ENCODE peak calls at places on chromosomes 11 and 22, in eight cellular contexts. W, D, P, I, O, N, E and S are unnamed samples.

GRCh38 chr11:78742430-78742829 is 167.8 kb upstream of the NARS2 start:
- DNase-seq in P (no peak), I (peak), O (no peak), W (peak), E (peak), D (no peak), N (no peak), S (no peak)

GRCh38 chr11:17516551-17517150 is 27.6 kb downstream of the USH1C start:
- DNase-seq in W (no peak), P (no peak), I (no peak), O (no peak), E (no peak), D (no peak), N (no peak), S (no peak)

GRCh38 chr22:30614268-30614667 is 7.3 kb downstream of the TCN2 start:
- DNase-seq in W (no peak), E (no peak), D (no peak), N (no peak), P (no peak), O (no peak), I (no peak), S (no peak)

GRCh38 chr11:132234878-132235277 is 864.5 kb downstream of the NTM start:
- DNase-seq in O (peak), W (no peak), E (no peak), I (no peak), N (no peak), P (no peak), D (no peak), S (no peak)

GRCh38 chr22:48772286-48772907 is 1055.3 kb downstream of the BRD1 start:
- DNase-seq in W (no peak), E (no peak), N (no peak), P (no peak), I (no peak), D (no peak), O (no peak), S (no peak)

GRCh38 chr11:32023370-32023964 is 67.4 kb upstream of the RCN1 start:
- DNase-seq in W (no peak), P (no peak), O (no peak), I (no peak), N (no peak), E (no peak), D (no peak), S (no peak)

GRCh38 chr11:36075053-36075452 is 131.2 kb downstream of the LDLRAD3 start:
- DNase-seq in O (peak), W (no peak), N (no peak), E (no peak), D (no peak), I (no peak), P (no peak), S (no peak)

GRCh38 chr11:33877029-33877428 is 14.8 kb downstream of the LMO2 start:
- DNase-seq in E (no peak), O (no peak), N (no peak), I (no peak), W (no peak), P (no peak), D (no peak), S (no peak)

GRCh38 chr11:112666253-112666652 is 295.0 kb upstream of the NCAM1 start:
- DNase-seq in D (no peak), W (no peak), N (no peak), E (no peak), P (no peak), I (no peak), O (no peak), S (no peak)

GRCh38 chr11:92651159-92651558 is 318.3 kb upstream of the MTNR1B start:
- DNase-seq in N (no peak), I (no peak), P (no peak), D (no peak), O (no peak), E (no peak), W (no peak), S (no peak)

GRCh38 chr11:6022954-6023353 is 7.6 kb downstream of the OR56A1 start:
- DNase-seq in I (peak), E (no peak), D (no peak), W (no peak), O (peak), N (peak), P (no peak), S (peak)

GRCh38 chr11:111541209-111542061 is 915 bp downstream of the LAYN start:
- DNase-seq in E (peak), D (no peak), N (no peak), W (peak), O (peak), P (no peak), I (peak), S (no peak)

GRCh38 chr11:128026596-128026995 is 560.8 kb downstream of the ETS1 start:
- DNase-seq in E (no peak), D (no peak), W (peak), N (no peak), O (peak), P (no peak), I (peak), S (no peak)

GRCh38 chr22:38415046-38415445 is 40.0 kb downstream of the KCNJ4 start:
- DNase-seq in I (no peak), D (no peak), O (no peak), P (no peak), W (no peak), E (no peak), N (no peak), S (no peak)

GRCh38 chr11:122287401-122287800 is 171.4 kb upstream of the BLID start:
- DNase-seq in P (no peak), E (no peak), I (no peak), D (no peak), N (no peak), W (no peak), O (no peak), S (peak)

GRCh38 chr11:35953081-35953480 is 9.2 kb downstream of the LDLRAD3 start:
- DNase-seq in D (no peak), W (peak), N (no peak), P (no peak), E (no peak), I (no peak), O (no peak), S (no peak)

GRCh38 chr11:28963189-28963588 is 855.0 kb downstream of the METTL15 start:
- DNase-seq in D (no peak), W (no peak), I (no peak), P (no peak), E (no peak), O (peak), N (no peak), S (no peak)

GRCh38 chr11:47106839-47107520 is 69.7 kb downstream of the ARFGAP2 start:
- DNase-seq in I (no peak), O (no peak), W (no peak), E (no peak), D (no peak), P (no peak), N (no peak), S (no peak)

GRCh38 chr11:119018074-119018938 is at the start of the genes RPS25 and TRAPPC4:
- DNase-seq in E (peak), I (peak), W (peak), D (peak), N (peak), P (peak), O (peak), S (peak)

GRCh38 chr11:111833524-111833923 is 37.9 kb downstream of the ALG9 start:
- DNase-seq in I (no peak), O (peak), P (no peak), N (no peak), D (no peak), E (no peak), W (no peak), S (peak)

GRCh38 chr11:65378208-65378927 is 4.1 kb downstream of the SLC25A45 start:
- DNase-seq in E (no peak), N (no peak), W (no peak), O (no peak), I (no peak), D (no peak), P (no peak), S (no peak)

GRCh38 chr11:65861165-65861505 is 902 bp downstream of the MUS81 start:
- DNase-seq in N (no peak), E (no peak), I (no peak), D (no peak), P (no peak), W (no peak), O (no peak), S (no peak)

GRCh38 chr22:31241200-31241599 is 29.1 kb downstream of the LIMK2 start:
- DNase-seq in P (no peak), N (no peak), O (no peak), I (peak), D (no peak), W (no peak), E (peak), S (no peak)

GRCh38 chr11:10265936-10266335 is 28.1 kb downstream of the SBF2 start:
- DNase-seq in D (no peak), I (no peak), W (no peak), P (no peak), E (no peak), N (no peak), O (no peak), S (no peak)

GRCh38 chr11:3837793-3838192 is 3.0 kb downstream of the RHOG start:
- DNase-seq in D (no peak), W (no peak), N (peak), P (no peak), I (no peak), O (peak), E (peak), S (no peak)